ENCODE peak calls at places on chromosome 14, in four cellular contexts. Y, P, I and A are unnamed samples.

GRCh38 chr14:57060276-57060956 is 208.3 kb downstream of the EXOC5 start:
- ATAC-seq in Y (no peak), P (no peak), I (peak; percentile 94), A (no peak)

GRCh38 chr14:92099802-92100201 is 6.6 kb downstream of the ATXN3 start:
- ATAC-seq in Y (no peak), P (no peak), I (peak; percentile 42), A (no peak)

GRCh38 chr14:51479584-51480305 is 172.0 kb upstream of the FRMD6 start:
- ATAC-seq in Y (no peak), P (no peak), I (peak; percentile 66), A (peak; percentile 88)

GRCh38 chr14:77682158-77682553 is 25.7 kb downstream of the ALKBH1 start:
- ATAC-seq in Y (no peak), P (no peak), I (no peak), A (no peak)

GRCh38 chr14:32186248-32186647 is 15.6 kb upstream of the RNU6-7 start:
- ATAC-seq in Y (no peak), P (no peak), I (peak; percentile 58), A (no peak)

GRCh38 chr14:39233680-39234326 is at the start of gene MIA2:
- ATAC-seq in Y (no peak), P (no peak), I (no peak), A (no peak)

GRCh38 chr14:27026097-27026496 is 428.3 kb upstream of the NOVA1 start:
- ATAC-seq in Y (no peak), P (no peak), I (no peak), A (no peak)

GRCh38 chr14:64915797-64916196 is 1.5 kb downstream of the CHURC1 start:
- ATAC-seq in Y (no peak), P (no peak), I (no peak), A (no peak)

GRCh38 chr14:91108941-91109611 is 4.8 kb upstream of the DGLUCY start:
- ATAC-seq in Y (no peak), P (no peak), I (peak; percentile 13), A (peak; percentile 45)

GRCh38 chr14:68501621-68502052 is 291.2 kb downstream of the ZFP36L1 start:
- ATAC-seq in Y (no peak), P (peak; percentile 76), I (no peak), A (no peak)

GRCh38 chr14:49940805-49941421 is 48.0 kb downstream of the ARF6 start:
- ATAC-seq in Y (no peak), P (no peak), I (no peak), A (no peak)

GRCh38 chr14:34064349-34064748 is 113.5 kb upstream of the EGLN3 start:
- ATAC-seq in Y (no peak), P (no peak), I (no peak), A (peak; percentile 31)

DNA sequence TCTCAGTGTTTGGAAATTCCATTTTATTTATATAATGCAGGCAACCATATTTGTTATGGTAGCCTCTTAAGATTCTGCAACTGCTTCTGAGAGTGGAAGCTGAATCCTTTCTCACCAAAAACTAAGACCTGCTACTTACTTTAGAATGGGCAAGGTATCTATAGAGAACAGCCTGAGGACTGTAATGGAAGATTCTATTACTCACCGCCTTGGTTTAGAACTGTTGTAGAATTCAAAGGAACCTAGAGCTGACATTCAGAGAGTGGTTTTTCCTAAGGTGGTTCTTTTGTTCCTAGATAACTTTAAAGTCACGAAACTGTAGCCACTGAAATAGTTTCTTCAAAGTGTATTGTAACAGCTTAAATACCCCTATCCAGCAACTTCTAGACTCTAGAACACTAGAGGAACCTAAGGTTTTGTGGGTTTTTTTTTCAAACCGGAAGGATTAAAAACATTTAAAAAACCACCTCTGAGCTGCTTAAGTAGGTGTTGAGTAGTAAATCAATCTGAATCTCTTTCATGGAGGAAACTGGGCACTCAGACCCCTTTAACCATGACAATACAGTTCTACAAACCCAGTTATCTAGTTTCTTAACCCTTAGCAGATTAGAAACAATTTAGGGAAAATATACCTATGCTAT is 4.2 kb downstream of the TDP1 start:
- ATAC-seq in Y (no peak), P (no peak), I (no peak), A (no peak)
- H3K9me3 ChIP-seq in Y (no peaks in the 10 kb centered on the region), P (no peaks in the 10 kb centered on the region), I (peaks cover 7% of the 10 kb centered on the region), A (no peaks in the 10 kb centered on the region)

DNA sequence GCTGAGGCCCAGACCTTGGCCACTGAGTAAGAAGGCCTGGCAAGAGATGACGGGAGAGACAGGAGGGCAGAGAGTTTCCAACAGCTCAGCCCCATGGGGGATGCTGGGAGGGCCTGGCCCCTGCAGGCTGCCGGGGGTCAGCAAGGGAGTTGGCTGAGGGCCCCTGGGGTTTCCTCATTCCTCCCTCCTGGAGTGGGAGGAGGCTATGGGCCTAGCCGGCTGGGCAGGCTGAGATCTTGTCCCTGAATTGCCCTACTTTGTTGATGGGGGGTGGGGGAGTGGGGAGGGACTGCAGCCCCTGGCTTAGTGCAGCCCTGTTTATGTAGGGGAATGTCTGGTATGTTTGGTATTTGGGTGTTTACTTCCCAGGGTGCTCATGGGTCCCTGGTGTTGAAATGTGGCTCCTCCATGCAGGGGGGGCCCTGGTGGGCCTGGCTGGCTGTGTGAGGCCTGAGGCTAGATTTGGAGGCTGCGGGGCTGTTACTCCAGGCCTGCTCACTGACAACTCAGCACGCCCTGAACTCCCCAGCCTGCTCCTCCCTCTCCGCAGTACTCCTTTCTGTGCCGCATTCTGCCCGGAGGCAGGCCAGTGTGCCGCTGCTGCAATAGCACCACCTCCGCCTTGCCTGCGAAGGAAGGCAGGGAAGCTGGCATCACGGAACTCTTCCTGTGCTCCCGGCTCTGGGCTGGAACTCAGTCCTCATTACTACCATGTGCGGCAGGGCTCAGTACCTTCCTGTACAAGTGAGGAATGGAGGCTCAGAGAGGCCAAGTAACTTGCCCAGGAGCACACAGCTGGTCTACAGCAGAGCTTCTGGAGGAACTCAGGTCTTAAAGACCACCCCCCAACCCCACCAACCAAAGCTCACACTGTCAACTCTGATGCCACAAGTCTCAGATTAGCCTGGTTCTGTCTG is 25.3 kb downstream of the JDP2 start:
- ATAC-seq in Y (peak; percentile 64), P (peak; percentile 52), I (no peak), A (peak; percentile 83)
- TF ChIP-seq POLR2AphosphoS5 in Y (no peak), P (no peak), I (no peak), A (peak; percentile 83)

GRCh38 chr14:58733451-58734208 is 95.9 kb downstream of the DACT1 start:
- ATAC-seq in Y (no peak), P (no peak), I (peak; percentile 87), A (no peak)

GRCh38 chr14:58732387-58732786 is 94.6 kb downstream of the DACT1 start:
- ATAC-seq in Y (no peak), P (no peak), I (peak; percentile 64), A (no peak)

GRCh38 chr14:58730793-58731464 is 93.2 kb downstream of the DACT1 start:
- ATAC-seq in Y (no peak), P (peak; percentile 56), I (no peak), A (no peak)

GRCh38 chr14:58736606-58737005 is 98.8 kb downstream of the DACT1 start:
- ATAC-seq in Y (no peak), P (no peak), I (no peak), A (no peak)

DNA sequence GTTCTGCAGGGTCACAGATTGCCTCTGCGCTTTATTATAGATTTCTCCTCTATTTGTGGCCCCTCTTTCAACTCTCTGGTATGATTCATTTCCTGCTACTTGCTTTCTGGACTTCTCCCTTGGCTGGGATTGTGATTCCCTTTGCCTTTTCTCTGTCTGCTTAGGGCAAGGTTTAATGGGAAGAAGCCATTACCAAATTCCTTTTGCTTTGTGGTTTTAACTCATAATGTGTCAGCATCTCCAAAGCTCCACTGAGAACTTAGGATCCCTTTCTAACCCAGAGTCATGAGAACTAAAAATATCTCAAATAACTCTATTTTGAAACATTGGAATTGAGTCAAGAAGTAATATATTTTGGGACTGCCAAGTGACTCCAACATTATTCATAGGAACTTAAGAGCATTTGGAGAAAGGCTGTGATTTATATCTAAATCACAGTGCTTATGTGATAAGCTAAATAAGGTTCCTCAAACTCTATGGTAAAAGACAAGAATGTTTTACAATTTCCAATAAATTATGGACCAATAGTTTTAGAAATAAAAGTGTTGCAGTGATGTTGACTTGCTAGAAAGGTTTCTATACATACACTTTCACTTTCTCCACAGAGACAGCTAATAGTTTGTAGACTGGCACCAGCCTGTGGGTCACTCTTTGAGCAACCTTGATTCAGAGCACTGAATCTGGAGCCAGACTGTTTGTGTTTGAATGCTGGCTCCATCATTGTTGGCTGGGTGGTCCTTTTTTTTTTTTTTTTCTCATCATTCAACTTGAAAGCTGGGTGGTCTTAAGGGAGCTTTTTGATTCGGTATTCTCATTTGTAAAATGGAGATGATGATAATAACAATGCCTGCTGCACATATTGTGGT is 93.9 kb downstream of the DACT1 start:
- ATAC-seq in Y (no peak), P (peak; percentile 88), I (no peak), A (no peak)
- H3K27ac ChIP-seq in Y (no peak overlapping the region), P (peak overlapping the region; percentile 81), I (no peak overlapping the region), A (no peak overlapping the region)

GRCh38 chr14:106681161-106681955 is 1155.0 kb downstream of the TMEM121 start:
- ATAC-seq in Y (no peak), P (no peak), I (peak; percentile 99), A (no peak)

GRCh38 chr14:106691601-106692291 is 1165.4 kb downstream of the TMEM121 start:
- ATAC-seq in Y (no peak), P (no peak), I (peak; percentile 88), A (no peak)

GRCh38 chr14:106690333-106690891 is 1164.0 kb downstream of the TMEM121 start:
- ATAC-seq in Y (no peak), P (no peak), I (no peak), A (no peak)

GRCh38 chr14:106686533-106686932 is 1160.2 kb downstream of the TMEM121 start:
- ATAC-seq in Y (no peak), P (no peak), I (no peak), A (no peak)
- H3K9me3 ChIP-seq in Y (no peaks in the 10 kb centered on the region), P (peaks cover 5% of the 10 kb centered on the region), I (no peaks in the 10 kb centered on the region), A (no peaks in the 10 kb centered on the region)

GRCh38 chr14:23154876-23155587 is 28.4 kb downstream of the SLC7A8 start:
- ATAC-seq in Y (no peak), P (no peak), I (no peak), A (peak; percentile 87)
- TF ChIP-seq POLR2AphosphoS5 in Y (no peak), P (no peak), I (no peak), A (peak; percentile 90)

DNA sequence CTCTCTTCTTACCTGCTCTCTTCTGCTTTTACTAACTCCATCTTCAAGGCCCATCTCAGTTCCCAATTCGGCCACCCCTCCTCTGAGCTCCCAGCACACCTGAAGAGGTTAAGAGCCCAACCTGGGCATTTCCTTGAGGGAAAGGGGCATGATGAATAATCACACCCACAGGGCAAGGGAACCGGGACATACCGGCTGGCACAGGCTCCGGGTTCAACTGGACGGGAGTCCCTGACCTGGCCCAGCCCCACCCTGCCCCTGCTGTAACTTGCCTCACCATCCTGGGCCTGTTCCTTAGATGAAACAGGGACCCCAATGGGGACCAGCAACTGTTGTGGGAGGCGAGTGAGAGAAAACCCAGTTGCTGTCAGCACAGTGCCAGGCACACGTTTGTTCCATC is 8.5 kb downstream of the CCDC85C start:
- ATAC-seq in Y (no peak), P (no peak), I (no peak), A (no peak)
- H3K27ac ChIP-seq in Y (peak overlapping the region; percentile 35), P (no peak overlapping the region), I (no peak overlapping the region), A (peak overlapping the region; percentile 97)